ENCODE peak calls at places on chromosomes 12 and 14, in five cellular contexts. I, J, R, Z and E are unnamed samples.

GRCh38 chr12:76206677-76207072 is 122.2 kb upstream of the NAP1L1 start:
- DNase-seq in I (no peak), J (no peak), R (no peak), Z (no peak), E (no peak)

GRCh38 chr14:53022593-53022992 is 71.7 kb upstream of the FERMT2 start:
- DNase-seq in I (no peak), J (no peak), R (no peak), Z (no peak), E (no peak)

GRCh38 chr12:118022728-118023109 is 6.2 kb downstream of the RFC5 start:
- DNase-seq in I (no peak), J (no peak), R (no peak), Z (no peak), E (no peak)

GRCh38 chr12:75599061-75599460 is 87.7 kb upstream of the KRR1 start:
- DNase-seq in I (no peak), J (no peak), R (no peak), Z (no peak), E (no peak)

GRCh38 chr12:83145325-83145724 is 458.6 kb downstream of the TMTC2 start:
- DNase-seq in I (no peak), J (no peak), R (no peak), Z (no peak), E (no peak)

GRCh38 chr12:103909811-103910210 is 20.4 kb upstream of the HSP90B1 start:
- DNase-seq in I (no peak), J (no peak), R (no peak), Z (no peak), E (peak; percentile 71)

GRCh38 chr12:50111417-50111692 is 681 bp upstream of the COX14 start:
- DNase-seq in I (no peak), J (no peak), R (no peak), Z (no peak), E (no peak)

GRCh38 chr14:35878272-35879140 is 52.4 kb downstream of the BRMS1L start:
- DNase-seq in I (peak; percentile 12), J (no peak), R (no peak), Z (no peak), E (no peak)

GRCh38 chr12:54056110-54056509 is 2.5 kb downstream of the HOXC4 start:
- DNase-seq in I (no peak), J (no peak), R (no peak), Z (no peak), E (no peak)

GRCh38 chr12:54060174-54060974 is 6.7 kb downstream of the HOXC4 start:
- DNase-seq in I (no peak), J (peak; percentile 27), R (no peak), Z (no peak), E (no peak)

GRCh38 chr12:54059668-54060067 is 6.0 kb downstream of the HOXC4 start:
- DNase-seq in I (no peak), J (no peak), R (no peak), Z (no peak), E (no peak)

GRCh38 chr12:54060975-54061778 is 7.5 kb downstream of the HOXC4 start:
- DNase-seq in I (no peak), J (no peak), R (no peak), Z (no peak), E (no peak)

GRCh38 chr12:54058189-54058917 is 4.7 kb downstream of the HOXC4 start:
- DNase-seq in I (no peak), J (no peak), R (no peak), Z (no peak), E (no peak)
- TF ChIP-seq JUND in I (no peak), J (no peak), R (no peak), Z (no peak), E (no peak)

DNA sequence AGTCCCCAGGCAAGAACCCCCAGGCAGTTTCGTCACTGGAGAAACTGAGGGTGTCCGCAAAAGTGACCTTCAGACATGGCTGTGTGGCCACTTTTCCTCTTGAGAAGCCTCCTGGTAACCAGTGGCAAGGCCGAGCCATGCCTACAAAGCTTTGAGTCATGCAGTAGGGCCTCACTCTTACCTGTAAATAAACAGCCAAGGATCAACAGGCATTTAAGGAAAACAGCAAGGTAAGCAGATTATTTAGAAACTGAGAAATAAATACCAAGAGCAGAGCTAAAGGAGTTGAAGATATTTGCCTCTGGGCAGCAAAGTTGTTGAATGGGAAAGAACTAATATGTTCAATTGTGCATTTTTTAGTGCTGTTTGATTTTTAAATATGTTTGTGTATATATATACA is 141.0 kb upstream of the BCL2L14 start:
- DNase-seq in I (no peak), J (no peak), R (no peak), Z (no peak), E (no peak)
- TF ChIP-seq JUND in I (no peak), J (no peak), R (no peak), Z (no peak), E (no peak)

GRCh38 chr14:41285193-41285748 is 321.4 kb upstream of the LRFN5 start:
- DNase-seq in I (no peak), J (no peak), R (peak; percentile 40), Z (no peak), E (peak; percentile 24)
- TF ChIP-seq JUND in I (no peak), J (no peak), R (peak; percentile 32), Z (no peak), E (no peak)

GRCh38 chr14:104136472-104137296 is 1.7 kb upstream of the KIF26A start:
- DNase-seq in I (no peak), J (no peak), R (no peak), Z (no peak), E (no peak)

GRCh38 chr14:104134061-104134965 is 4.1 kb upstream of the KIF26A start:
- DNase-seq in I (no peak), J (no peak), R (no peak), Z (no peak), E (no peak)

GRCh38 chr14:104133496-104133895 is 4.9 kb upstream of the KIF26A start:
- DNase-seq in I (no peak), J (no peak), R (no peak), Z (no peak), E (no peak)

GRCh38 chr14:104135904-104136471 is 2.4 kb upstream of the KIF26A start:
- DNase-seq in I (no peak), J (no peak), R (no peak), Z (no peak), E (no peak)

GRCh38 chr14:104135121-104135903 is 3.1 kb upstream of the KIF26A start:
- DNase-seq in I (no peak), J (no peak), R (peak; percentile 4), Z (no peak), E (peak; percentile 92)
- TF ChIP-seq JUND in I (no peak), J (no peak), R (no peak), Z (no peak), E (no peak)